ENCODE peak calls at places on chromosomes 13 and 19, in four cellular contexts. One of them, this sample, is unnamed.
A peak's percentile ranks its signal among the peaks of the same experiment; 100 is the strongest.

GRCh38 chr19:34365463-34366401 is 736 bp downstream of the GPI start:
- DNase-seq in cardiac muscle cell: peak; percentile 39
- DNase-seq in mucosa of descending colon: peak; percentile 75
- DNase-seq in tibial nerve: no peak
- DNase-seq in this sample: peak; percentile 80

GRCh38 chr19:42442833-42443232 is at the start of gene CXCL17:
- DNase-seq in cardiac muscle cell: no peak
- DNase-seq in mucosa of descending colon: no peak
- DNase-seq in tibial nerve: no peak
- DNase-seq in this sample: no peak

GRCh38 chr13:98420560-98421175 is 156.2 kb downstream of the STK24 start:
- DNase-seq in cardiac muscle cell: no peak
- DNase-seq in mucosa of descending colon: no peak
- DNase-seq in tibial nerve: no peak
- DNase-seq in this sample: no peak

GRCh38 chr19:53873451-53874383 is 6.0 kb downstream of the MYADM start:
- DNase-seq in cardiac muscle cell: no peak
- DNase-seq in mucosa of descending colon: no peak
- DNase-seq in tibial nerve: no peak
- DNase-seq in this sample: no peak

GRCh38 chr13:105702441-105702840 is 833.0 kb downstream of the EFNB2 start:
- DNase-seq in cardiac muscle cell: no peak
- DNase-seq in mucosa of descending colon: no peak
- DNase-seq in tibial nerve: no peak
- DNase-seq in this sample: no peak

GRCh38 chr19:46972301-46972700 is 47.3 kb upstream of the NPAS1 start:
- DNase-seq in cardiac muscle cell: peak; percentile 74
- DNase-seq in mucosa of descending colon: no peak
- DNase-seq in tibial nerve: no peak
- DNase-seq in this sample: no peak

GRCh38 chr19:55640577-55641375 is at the start of gene ZNF580:
- DNase-seq in cardiac muscle cell: peak; percentile 93
- DNase-seq in mucosa of descending colon: peak; percentile 59
- DNase-seq in tibial nerve: no peak
- DNase-seq in this sample: peak; percentile 68

GRCh38 chr19:39206122-39206521 is 2.1 kb upstream of the SYCN start:
- DNase-seq in cardiac muscle cell: no peak
- DNase-seq in mucosa of descending colon: no peak
- DNase-seq in tibial nerve: no peak
- DNase-seq in this sample: no peak

GRCh38 chr19:42115219-42115618 is 17.0 kb downstream of the POU2F2 start:
- DNase-seq in cardiac muscle cell: peak; percentile 32
- DNase-seq in mucosa of descending colon: no peak
- DNase-seq in tibial nerve: no peak
- DNase-seq in this sample: no peak

GRCh38 chr13:23915308-23915707 is 18.0 kb upstream of the C1QTNF9B start:
- DNase-seq in cardiac muscle cell: no peak
- DNase-seq in mucosa of descending colon: no peak
- DNase-seq in tibial nerve: no peak
- DNase-seq in this sample: no peak

GRCh38 chr13:28031220-28031903 is 42.9 kb upstream of the URAD start:
- DNase-seq in cardiac muscle cell: no peak
- DNase-seq in mucosa of descending colon: peak; percentile 14
- DNase-seq in tibial nerve: no peak
- DNase-seq in this sample: peak; percentile 61

GRCh38 chr13:38494445-38494844 is 144.8 kb downstream of the UFM1 start:
- DNase-seq in cardiac muscle cell: no peak
- DNase-seq in mucosa of descending colon: no peak
- DNase-seq in tibial nerve: no peak
- DNase-seq in this sample: no peak

GRCh38 chr13:24670927-24671326 is 9.3 kb upstream of the ATP12A start:
- DNase-seq in cardiac muscle cell: peak; percentile 23
- DNase-seq in mucosa of descending colon: peak; percentile 59
- DNase-seq in tibial nerve: no peak
- DNase-seq in this sample: no peak

GRCh38 chr13:53015044-53015443 is 13.6 kb upstream of the OLFM4 start:
- DNase-seq in cardiac muscle cell: no peak
- DNase-seq in mucosa of descending colon: peak; percentile 20
- DNase-seq in tibial nerve: no peak
- DNase-seq in this sample: no peak

GRCh38 chr19:18232540-18233223 is 6.4 kb upstream of the PDE4C start:
- DNase-seq in cardiac muscle cell: no peak
- DNase-seq in mucosa of descending colon: no peak
- DNase-seq in tibial nerve: no peak
- DNase-seq in this sample: no peak

GRCh38 chr19:29329460-29330134 is 116.6 kb upstream of the UQCRFS1 start:
- DNase-seq in cardiac muscle cell: peak; percentile 2
- DNase-seq in mucosa of descending colon: no peak
- DNase-seq in tibial nerve: no peak
- DNase-seq in this sample: no peak
- H3K4me1 ChIP-seq in cardiac muscle cell: no peaks in the 10 kb centered on the region
- H3K4me1 ChIP-seq in mucosa of descending colon: no peaks in the 10 kb centered on the region
- H3K4me1 ChIP-seq in tibial nerve: no peaks in the 10 kb centered on the region
- H3K4me1 ChIP-seq in this sample: no peaks in the 10 kb centered on the region

GRCh38 chr19:19445288-19445687 is 39.8 kb downstream of the GATAD2A start:
- DNase-seq in cardiac muscle cell: no peak
- DNase-seq in mucosa of descending colon: no peak
- DNase-seq in tibial nerve: no peak
- DNase-seq in this sample: no peak
- H3K4me1 ChIP-seq in cardiac muscle cell: peaks cover 15% of the 10 kb centered on the region
- H3K4me1 ChIP-seq in mucosa of descending colon: peaks cover 18% of the 10 kb centered on the region
- H3K4me1 ChIP-seq in tibial nerve: no peaks in the 10 kb centered on the region
- H3K4me1 ChIP-seq in this sample: no peaks in the 10 kb centered on the region

GRCh38 chr19:6221220-6221877 is 58.4 kb downstream of the MLLT1 start:
- DNase-seq in cardiac muscle cell: no peak
- DNase-seq in mucosa of descending colon: no peak
- DNase-seq in tibial nerve: no peak
- DNase-seq in this sample: no peak
- H3K4me1 ChIP-seq in cardiac muscle cell: peaks cover 23% of the 10 kb centered on the region
- H3K4me1 ChIP-seq in mucosa of descending colon: peaks cover 6% of the 10 kb centered on the region
- H3K4me1 ChIP-seq in tibial nerve: no peaks in the 10 kb centered on the region
- H3K4me1 ChIP-seq in this sample: no peaks in the 10 kb centered on the region

GRCh38 chr19:3621689-3622088 is 4.9 kb downstream of the CACTIN start:
- DNase-seq in cardiac muscle cell: no peak
- DNase-seq in mucosa of descending colon: no peak
- DNase-seq in tibial nerve: no peak
- DNase-seq in this sample: peak; percentile 15
- H3K4me1 ChIP-seq in cardiac muscle cell: peaks cover 7% of the 10 kb centered on the region
- H3K4me1 ChIP-seq in mucosa of descending colon: peaks cover 10% of the 10 kb centered on the region
- H3K4me1 ChIP-seq in tibial nerve: no peaks in the 10 kb centered on the region
- H3K4me1 ChIP-seq in this sample: peaks cover 14% of the 10 kb centered on the region

GRCh38 chr13:48486836-48487235 is 46.0 kb downstream of the RCBTB2 start:
- DNase-seq in cardiac muscle cell: no peak
- DNase-seq in mucosa of descending colon: no peak
- DNase-seq in tibial nerve: no peak
- DNase-seq in this sample: no peak

GRCh38 chr13:48489666-48490065 is 43.2 kb downstream of the RCBTB2 start:
- DNase-seq in cardiac muscle cell: no peak
- DNase-seq in mucosa of descending colon: no peak
- DNase-seq in tibial nerve: no peak
- DNase-seq in this sample: no peak

GRCh38 chr13:48489003-48489402 is 43.9 kb downstream of the RCBTB2 start:
- DNase-seq in cardiac muscle cell: no peak
- DNase-seq in mucosa of descending colon: no peak
- DNase-seq in tibial nerve: no peak
- DNase-seq in this sample: no peak

GRCh38 chr13:48486362-48486761 is 46.5 kb downstream of the RCBTB2 start:
- DNase-seq in cardiac muscle cell: no peak
- DNase-seq in mucosa of descending colon: no peak
- DNase-seq in tibial nerve: no peak
- DNase-seq in this sample: no peak

GRCh38 chr13:48487968-48488367 is 44.9 kb downstream of the RCBTB2 start:
- DNase-seq in cardiac muscle cell: no peak
- DNase-seq in mucosa of descending colon: no peak
- DNase-seq in tibial nerve: no peak
- DNase-seq in this sample: no peak
- H3K4me1 ChIP-seq in cardiac muscle cell: no peaks in the 10 kb centered on the region
- H3K4me1 ChIP-seq in mucosa of descending colon: no peaks in the 10 kb centered on the region
- H3K4me1 ChIP-seq in tibial nerve: no peaks in the 10 kb centered on the region
- H3K4me1 ChIP-seq in this sample: no peaks in the 10 kb centered on the region

GRCh38 chr13:26555413-26555812 is 2.1 kb upstream of the WASF3 start:
- DNase-seq in cardiac muscle cell: no peak
- DNase-seq in mucosa of descending colon: no peak
- DNase-seq in tibial nerve: no peak
- DNase-seq in this sample: no peak
- H3K4me1 ChIP-seq in cardiac muscle cell: peaks cover 8% of the 10 kb centered on the region
- H3K4me1 ChIP-seq in mucosa of descending colon: peaks cover 10% of the 10 kb centered on the region
- H3K4me1 ChIP-seq in tibial nerve: no peaks in the 10 kb centered on the region
- H3K4me1 ChIP-seq in this sample: no peaks in the 10 kb centered on the region

GRCh38 chr13:97226788-97227627 is 4.9 kb downstream of the MBNL2 start:
- DNase-seq in cardiac muscle cell: peak; percentile 59
- DNase-seq in mucosa of descending colon: peak; percentile 72
- DNase-seq in tibial nerve: no peak
- DNase-seq in this sample: no peak

GRCh38 chr13:97231118-97231831 is 9.1 kb downstream of the MBNL2 start:
- DNase-seq in cardiac muscle cell: no peak
- DNase-seq in mucosa of descending colon: no peak
- DNase-seq in tibial nerve: no peak
- DNase-seq in this sample: no peak

GRCh38 chr13:97228850-97229521 is 6.9 kb downstream of the MBNL2 start:
- DNase-seq in cardiac muscle cell: peak; percentile 78
- DNase-seq in mucosa of descending colon: no peak
- DNase-seq in tibial nerve: no peak
- DNase-seq in this sample: no peak

GRCh38 chr13:97231832-97232201 is 9.7 kb downstream of the MBNL2 start:
- DNase-seq in cardiac muscle cell: no peak
- DNase-seq in mucosa of descending colon: no peak
- DNase-seq in tibial nerve: no peak
- DNase-seq in this sample: no peak

DNA sequence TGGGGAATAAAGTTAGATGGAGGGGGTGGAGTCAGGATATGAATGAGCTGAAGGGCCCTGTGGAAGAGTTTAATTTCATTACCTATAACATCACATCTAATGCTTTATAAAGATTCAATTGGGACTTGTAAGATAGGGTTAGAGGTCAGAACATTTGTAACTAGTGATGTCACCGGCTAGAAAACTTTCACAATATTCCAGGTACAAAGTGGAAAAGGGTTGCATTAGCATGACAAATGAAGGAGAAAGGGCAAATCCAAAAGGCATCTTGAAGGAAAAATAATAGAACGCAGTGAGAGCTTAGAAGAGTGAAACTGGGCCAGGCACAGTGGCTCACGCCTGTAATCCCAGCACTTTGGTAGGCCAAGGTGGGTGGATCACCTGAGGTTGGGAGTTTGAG is 7.6 kb downstream of the MBNL2 start:
- DNase-seq in cardiac muscle cell: no peak
- DNase-seq in mucosa of descending colon: no peak
- DNase-seq in tibial nerve: no peak
- DNase-seq in this sample: no peak
- H3K4me1 ChIP-seq in cardiac muscle cell: peaks cover 28% of the 10 kb centered on the region
- H3K4me1 ChIP-seq in mucosa of descending colon: peaks cover 36% of the 10 kb centered on the region
- H3K4me1 ChIP-seq in tibial nerve: no peaks in the 10 kb centered on the region
- H3K4me1 ChIP-seq in this sample: peaks cover 75% of the 10 kb centered on the region

GRCh38 chr13:40558656-40559055 is 107.8 kb downstream of the FOXO1 start:
- DNase-seq in cardiac muscle cell: peak; percentile 58
- DNase-seq in mucosa of descending colon: no peak
- DNase-seq in tibial nerve: no peak
- DNase-seq in this sample: no peak

GRCh38 chr13:40562975-40563349 is 103.5 kb downstream of the FOXO1 start:
- DNase-seq in cardiac muscle cell: no peak
- DNase-seq in mucosa of descending colon: no peak
- DNase-seq in tibial nerve: no peak
- DNase-seq in this sample: no peak

GRCh38 chr13:40563350-40564125 is 102.9 kb downstream of the FOXO1 start:
- DNase-seq in cardiac muscle cell: peak; percentile 81
- DNase-seq in mucosa of descending colon: no peak
- DNase-seq in tibial nerve: no peak
- DNase-seq in this sample: peak; percentile 71

GRCh38 chr13:40564342-40564997 is 102.0 kb downstream of the FOXO1 start:
- DNase-seq in cardiac muscle cell: peak; percentile 49
- DNase-seq in mucosa of descending colon: no peak
- DNase-seq in tibial nerve: no peak
- DNase-seq in this sample: no peak

GRCh38 chr13:40559915-40560314 is 106.5 kb downstream of the FOXO1 start:
- DNase-seq in cardiac muscle cell: no peak
- DNase-seq in mucosa of descending colon: no peak
- DNase-seq in tibial nerve: no peak
- DNase-seq in this sample: no peak
- H3K4me1 ChIP-seq in cardiac muscle cell: peaks cover 43% of the 10 kb centered on the region
- H3K4me1 ChIP-seq in mucosa of descending colon: no peaks in the 10 kb centered on the region
- H3K4me1 ChIP-seq in tibial nerve: no peaks in the 10 kb centered on the region
- H3K4me1 ChIP-seq in this sample: peaks cover 34% of the 10 kb centered on the region

This sample was measured in right lobe of liver.